ENCODE peak calls at places on chromosomes 7 and 10, in eight cellular contexts. E, P, Y, Z, C, X, A and Q are unnamed samples.

GRCh38 chr7:21028990-21029337 is 242.3 kb upstream of the SP8 start:
- DNase-seq in E (no peak), P (no peak), Y (no peak), Z (no peak), C (no peak), X (no peak), A (no peak), Q (no peak)

GRCh38 chr7:37108615-37109014 is 340.0 kb downstream of the ELMO1 start:
- DNase-seq in E (no peak), P (no peak), Y (no peak), Z (no peak), C (no peak), X (no peak), A (no peak), Q (no peak)

GRCh38 chr10:24255907-24256306 is 47.0 kb downstream of the KIAA1217 start:
- DNase-seq in E (no peak), P (no peak), Y (no peak), Z (no peak), C (no peak), X (peak; percentile 52), A (no peak), Q (no peak)

GRCh38 chr7:95906871-95907270 is 134.5 kb downstream of the DYNC1I1 start:
- DNase-seq in E (no peak), P (no peak), Y (no peak), Z (no peak), C (no peak), X (no peak), A (no peak), Q (no peak)

GRCh38 chr7:105790996-105791395 is 85.4 kb downstream of the ATXN7L1 start:
- DNase-seq in E (no peak), P (no peak), Y (no peak), Z (no peak), C (no peak), X (peak; percentile 43), A (no peak), Q (no peak)

GRCh38 chr10:69362471-69362954 is 54.2 kb downstream of the TACR2 start:
- DNase-seq in E (peak; percentile 90), P (no peak), Y (no peak), Z (no peak), C (no peak), X (no peak), A (no peak), Q (no peak)

GRCh38 chr7:130962109-130962508 is 228.1 kb upstream of the KLF14 start:
- DNase-seq in E (no peak), P (no peak), Y (no peak), Z (no peak), C (no peak), X (no peak), A (no peak), Q (no peak)

GRCh38 chr10:33665512-33665911 is 331.0 kb upstream of the NRP1 start:
- DNase-seq in E (peak; percentile 52), P (no peak), Y (no peak), Z (no peak), C (no peak), X (no peak), A (no peak), Q (no peak)

GRCh38 chr7:24715661-24716479 is 41.4 kb downstream of the GSDME start:
- DNase-seq in E (peak; percentile 66), P (no peak), Y (no peak), Z (peak; percentile 75), C (no peak), X (peak; percentile 42), A (peak; percentile 12), Q (no peak)

GRCh38 chr7:148473694-148474222 is 116.8 kb upstream of the C7orf33 start:
- DNase-seq in E (no peak), P (no peak), Y (no peak), Z (no peak), C (no peak), X (no peak), A (no peak), Q (no peak)

GRCh38 chr7:98628916-98629525 is 11.9 kb downstream of the NPTX2 start:
- DNase-seq in E (no peak), P (no peak), Y (no peak), Z (no peak), C (no peak), X (no peak), A (no peak), Q (no peak)

GRCh38 chr7:139656387-139656786 is 121.4 kb downstream of the HIPK2 start:
- DNase-seq in E (no peak), P (no peak), Y (no peak), Z (no peak), C (no peak), X (no peak), A (no peak), Q (no peak)